ENCODE peak calls at places on chromosome 10, in six cellular contexts. One of them, this sample, is unnamed.

GRCh38 chr10:50614444-50615137 is 9.2 kb downstream of the SGMS1 start:
- DNase-seq in stomach: peak; percentile 46
- DNase-seq in substantia nigra: no peak
- DNase-seq in ovary: no peak
- DNase-seq in activated T-helper 1 cell treated with anti-CD3 and anti-CD28 coated beads, Interleukin-2, amount 50 U/mL, for 16 hours: no peak
- DNase-seq in NCI-H2171 treated with DMSO at 0.1 percent for 48 hours: peak; percentile 57
- DNase-seq in this sample: peak; percentile 35

GRCh38 chr10:129778571-129778970 is 185.5 kb downstream of the EBF3 start:
- DNase-seq in stomach: no peak
- DNase-seq in substantia nigra: no peak
- DNase-seq in ovary: no peak
- DNase-seq in activated T-helper 1 cell treated with anti-CD3 and anti-CD28 coated beads, Interleukin-2, amount 50 U/mL, for 16 hours: no peak
- DNase-seq in NCI-H2171 treated with DMSO at 0.1 percent for 48 hours: no peak
- DNase-seq in this sample: no peak

GRCh38 chr10:58322072-58322834 is 12.6 kb upstream of the UBE2D1 start:
- DNase-seq in stomach: no peak
- DNase-seq in substantia nigra: no peak
- DNase-seq in ovary: no peak
- DNase-seq in activated T-helper 1 cell treated with anti-CD3 and anti-CD28 coated beads, Interleukin-2, amount 50 U/mL, for 16 hours: no peak
- DNase-seq in NCI-H2171 treated with DMSO at 0.1 percent for 48 hours: no peak
- DNase-seq in this sample: no peak

GRCh38 chr10:61992059-61992460 is 90.6 kb downstream of the ARID5B start:
- DNase-seq in stomach: peak; percentile 45
- DNase-seq in substantia nigra: no peak
- DNase-seq in ovary: peak; percentile 33
- DNase-seq in activated T-helper 1 cell treated with anti-CD3 and anti-CD28 coated beads, Interleukin-2, amount 50 U/mL, for 16 hours: no peak
- DNase-seq in NCI-H2171 treated with DMSO at 0.1 percent for 48 hours: no peak
- DNase-seq in this sample: no peak

GRCh38 chr10:93463723-93464511 is 18.2 kb downstream of the MYOF start:
- DNase-seq in stomach: no peak
- DNase-seq in substantia nigra: no peak
- DNase-seq in ovary: no peak
- DNase-seq in activated T-helper 1 cell treated with anti-CD3 and anti-CD28 coated beads, Interleukin-2, amount 50 U/mL, for 16 hours: no peak
- DNase-seq in NCI-H2171 treated with DMSO at 0.1 percent for 48 hours: no peak
- DNase-seq in this sample: no peak

GRCh38 chr10:18214692-18215563 is 74.7 kb downstream of the CACNB2 start:
- DNase-seq in stomach: no peak
- DNase-seq in substantia nigra: no peak
- DNase-seq in ovary: peak; percentile 69
- DNase-seq in activated T-helper 1 cell treated with anti-CD3 and anti-CD28 coated beads, Interleukin-2, amount 50 U/mL, for 16 hours: no peak
- DNase-seq in NCI-H2171 treated with DMSO at 0.1 percent for 48 hours: peak; percentile 15
- DNase-seq in this sample: peak; percentile 32

GRCh38 chr10:15295540-15296325 is 75.4 kb downstream of the FAM171A1 start:
- DNase-seq in stomach: no peak
- DNase-seq in substantia nigra: no peak
- DNase-seq in ovary: no peak
- DNase-seq in activated T-helper 1 cell treated with anti-CD3 and anti-CD28 coated beads, Interleukin-2, amount 50 U/mL, for 16 hours: no peak
- DNase-seq in NCI-H2171 treated with DMSO at 0.1 percent for 48 hours: no peak
- DNase-seq in this sample: no peak

GRCh38 chr10:23884671-23885070 is 324.3 kb upstream of the KIAA1217 start:
- DNase-seq in stomach: no peak
- DNase-seq in substantia nigra: no peak
- DNase-seq in ovary: no peak
- DNase-seq in activated T-helper 1 cell treated with anti-CD3 and anti-CD28 coated beads, Interleukin-2, amount 50 U/mL, for 16 hours: no peak
- DNase-seq in NCI-H2171 treated with DMSO at 0.1 percent for 48 hours: no peak
- DNase-seq in this sample: no peak

GRCh38 chr10:75108684-75109458 is 2.6 kb upstream of the SAMD8 start:
- DNase-seq in stomach: no peak
- DNase-seq in substantia nigra: no peak
- DNase-seq in ovary: no peak
- DNase-seq in activated T-helper 1 cell treated with anti-CD3 and anti-CD28 coated beads, Interleukin-2, amount 50 U/mL, for 16 hours: no peak
- DNase-seq in NCI-H2171 treated with DMSO at 0.1 percent for 48 hours: no peak
- DNase-seq in this sample: no peak

GRCh38 chr10:84537447-84537931 is 209.1 kb downstream of the CCSER2 start:
- DNase-seq in stomach: peak; percentile 59
- DNase-seq in substantia nigra: no peak
- DNase-seq in ovary: peak; percentile 35
- DNase-seq in activated T-helper 1 cell treated with anti-CD3 and anti-CD28 coated beads, Interleukin-2, amount 50 U/mL, for 16 hours: no peak
- DNase-seq in NCI-H2171 treated with DMSO at 0.1 percent for 48 hours: peak; percentile 53
- DNase-seq in this sample: peak; percentile 74

GRCh38 chr10:95333997-95334792 is 43.4 kb upstream of the PDLIM1 start:
- DNase-seq in stomach: peak; percentile 65
- DNase-seq in substantia nigra: no peak
- DNase-seq in ovary: no peak
- DNase-seq in activated T-helper 1 cell treated with anti-CD3 and anti-CD28 coated beads, Interleukin-2, amount 50 U/mL, for 16 hours: no peak
- DNase-seq in NCI-H2171 treated with DMSO at 0.1 percent for 48 hours: no peak
- DNase-seq in this sample: no peak

GRCh38 chr10:106175760-106176377 is 988.6 kb downstream of the SORCS1 start:
- DNase-seq in stomach: no peak
- DNase-seq in substantia nigra: no peak
- DNase-seq in ovary: no peak
- DNase-seq in activated T-helper 1 cell treated with anti-CD3 and anti-CD28 coated beads, Interleukin-2, amount 50 U/mL, for 16 hours: no peak
- DNase-seq in NCI-H2171 treated with DMSO at 0.1 percent for 48 hours: peak; percentile 3
- DNase-seq in this sample: peak; percentile 7

GRCh38 chr10:112767156-112767555 is 182.9 kb upstream of the TCF7L2 start:
- DNase-seq in stomach: no peak
- DNase-seq in substantia nigra: no peak
- DNase-seq in ovary: no peak
- DNase-seq in activated T-helper 1 cell treated with anti-CD3 and anti-CD28 coated beads, Interleukin-2, amount 50 U/mL, for 16 hours: no peak
- DNase-seq in NCI-H2171 treated with DMSO at 0.1 percent for 48 hours: no peak
- DNase-seq in this sample: no peak

GRCh38 chr10:60203993-60204618 is 185.6 kb downstream of the ANK3 start:
- DNase-seq in stomach: no peak
- DNase-seq in substantia nigra: no peak
- DNase-seq in ovary: no peak
- DNase-seq in activated T-helper 1 cell treated with anti-CD3 and anti-CD28 coated beads, Interleukin-2, amount 50 U/mL, for 16 hours: no peak
- DNase-seq in NCI-H2171 treated with DMSO at 0.1 percent for 48 hours: peak; percentile 27
- DNase-seq in this sample: no peak

GRCh38 chr10:124341768-124342135 is 77.0 kb downstream of the OAT start:
- DNase-seq in stomach: no peak
- DNase-seq in substantia nigra: no peak
- DNase-seq in ovary: no peak
- DNase-seq in activated T-helper 1 cell treated with anti-CD3 and anti-CD28 coated beads, Interleukin-2, amount 50 U/mL, for 16 hours: no peak
- DNase-seq in NCI-H2171 treated with DMSO at 0.1 percent for 48 hours: no peak
- DNase-seq in this sample: no peak

GRCh38 chr10:128047337-128047736 is 78.9 kb downstream of the MKI67 start:
- DNase-seq in stomach: peak; percentile 90
- DNase-seq in substantia nigra: peak; percentile 21
- DNase-seq in ovary: peak; percentile 10
- DNase-seq in activated T-helper 1 cell treated with anti-CD3 and anti-CD28 coated beads, Interleukin-2, amount 50 U/mL, for 16 hours: peak; percentile 69
- DNase-seq in NCI-H2171 treated with DMSO at 0.1 percent for 48 hours: no peak
- DNase-seq in this sample: peak; percentile 91

GRCh38 chr10:68516766-68517165 is 10.6 kb downstream of the SLC25A16 start:
- DNase-seq in stomach: no peak
- DNase-seq in substantia nigra: no peak
- DNase-seq in ovary: no peak
- DNase-seq in activated T-helper 1 cell treated with anti-CD3 and anti-CD28 coated beads, Interleukin-2, amount 50 U/mL, for 16 hours: no peak
- DNase-seq in NCI-H2171 treated with DMSO at 0.1 percent for 48 hours: no peak
- DNase-seq in this sample: no peak